ENCODE peak calls at places on chromosomes 6 and 20, in ten cellular contexts. Q, O, N, V, H, K, T, L, J and Y are unnamed samples.
A peak's percentile ranks its signal among the peaks of the same experiment; 100 is the strongest.

GRCh38 chr6:36443951-36444428 is 1.2 kb downstream of the KCTD20 start:
- DNase-seq in Q (no peak), O (no peak), N (peak; percentile 22), V (peak; percentile 33), H (no peak), K (peak; percentile 42), T (peak; percentile 15), L (no peak), J (peak; percentile 44), Y (peak; percentile 44)

GRCh38 chr20:59037386-59037785 is 5.2 kb downstream of the PRELID3B start:
- DNase-seq in Q (no peak), O (no peak), N (no peak), V (no peak), H (no peak), K (no peak), T (no peak), L (no peak), J (no peak), Y (no peak)

GRCh38 chr6:56541736-56542366 is 100.8 kb downstream of the DST start:
- DNase-seq in Q (no peak), O (no peak), N (no peak), V (no peak), H (no peak), K (peak; percentile 50), T (no peak), L (no peak), J (no peak), Y (peak; percentile 43)

GRCh38 chr20:62795023-62795761 is 1.1 kb upstream of the MRGBP start:
- DNase-seq in Q (no peak), O (peak; percentile 34), N (peak; percentile 68), V (peak; percentile 63), H (no peak), K (peak; percentile 68), T (peak; percentile 48), L (peak; percentile 56), J (peak; percentile 76), Y (peak; percentile 88)

GRCh38 chr20:51028616-51029263 is 5.8 kb upstream of the KCNG1 start:
- DNase-seq in Q (no peak), O (no peak), N (no peak), V (no peak), H (no peak), K (no peak), T (no peak), L (no peak), J (no peak), Y (no peak)

GRCh38 chr6:130836071-130836670 is 9.0 kb downstream of the SMLR1 start:
- DNase-seq in Q (no peak), O (no peak), N (no peak), V (no peak), H (no peak), K (no peak), T (no peak), L (no peak), J (no peak), Y (no peak)

GRCh38 chr6:166583230-166583629 is 3.2 kb downstream of the RAMACL start:
- DNase-seq in Q (no peak), O (no peak), N (no peak), V (no peak), H (no peak), K (no peak), T (no peak), L (no peak), J (no peak), Y (no peak)

GRCh38 chr20:561437-562231 is 18.0 kb upstream of the CSNK2A1 start:
- DNase-seq in Q (peak; percentile 32), O (peak; percentile 59), N (peak; percentile 41), V (peak; percentile 58), H (peak; percentile 39), K (peak; percentile 83), T (peak; percentile 65), L (peak; percentile 68), J (peak; percentile 79), Y (peak; percentile 77)

GRCh38 chr6:157689875-157690274 is 133.2 kb upstream of the SNX9 start:
- DNase-seq in Q (no peak), O (no peak), N (no peak), V (no peak), H (no peak), K (no peak), T (no peak), L (no peak), J (no peak), Y (no peak)

GRCh38 chr6:123007885-123008284 is 11.8 kb downstream of the CLVS2 start:
- DNase-seq in Q (no peak), O (no peak), N (no peak), V (no peak), H (no peak), K (peak; percentile 59), T (no peak), L (no peak), J (no peak), Y (no peak)

GRCh38 chr6:167141667-167142432 is 15.9 kb downstream of the GPR31 start:
- DNase-seq in Q (no peak), O (no peak), N (peak; percentile 36), V (peak; percentile 31), H (peak; percentile 15), K (peak; percentile 9), T (no peak), L (peak; percentile 59), J (peak; percentile 70), Y (peak; percentile 70)

GRCh38 chr6:139060332-139060731 is 31.8 kb downstream of the ABRACL start:
- DNase-seq in Q (peak; percentile 66), O (peak; percentile 93), N (no peak), V (peak; percentile 59), H (no peak), K (no peak), T (peak; percentile 86), L (no peak), J (no peak), Y (no peak)

GRCh38 chr6:14747881-14748520 is 497.9 kb upstream of the JARID2 start:
- DNase-seq in Q (no peak), O (peak; percentile 94), N (no peak), V (no peak), H (no peak), K (no peak), T (peak; percentile 43), L (no peak), J (no peak), Y (no peak)

GRCh38 chr6:76609160-76609559 is 536.7 kb upstream of the IMPG1 start:
- DNase-seq in Q (no peak), O (no peak), N (no peak), V (no peak), H (no peak), K (no peak), T (no peak), L (no peak), J (no peak), Y (no peak)

GRCh38 chr20:47392015-47392720 is 35.7 kb upstream of the ZMYND8 start:
- DNase-seq in Q (peak; percentile 85), O (peak; percentile 89), N (no peak), V (peak; percentile 97), H (no peak), K (no peak), T (peak; percentile 91), L (peak; percentile 62), J (no peak), Y (no peak)

GRCh38 chr6:42316390-42316970 is 98.8 kb upstream of the MRPS10 start:
- DNase-seq in Q (no peak), O (peak; percentile 62), N (no peak), V (peak; percentile 83), H (no peak), K (no peak), T (peak; percentile 73), L (no peak), J (no peak), Y (no peak)

GRCh38 chr6:35056952-35057351 is 84.2 kb downstream of the TCP11 start:
- DNase-seq in Q (no peak), O (no peak), N (no peak), V (no peak), H (no peak), K (no peak), T (no peak), L (no peak), J (no peak), Y (no peak)

GRCh38 chr6:131727868-131728267 is 17.1 kb upstream of the CTAGE9 start:
- DNase-seq in Q (no peak), O (no peak), N (no peak), V (no peak), H (no peak), K (no peak), T (no peak), L (no peak), J (no peak), Y (no peak)

GRCh38 chr6:107641500-107641931 is 151.6 kb downstream of the SOBP start:
- DNase-seq in Q (no peak), O (no peak), N (no peak), V (no peak), H (no peak), K (peak; percentile 88), T (no peak), L (peak; percentile 86), J (no peak), Y (no peak)

GRCh38 chr20:6994452-6994851 is 227.0 kb downstream of the BMP2 start:
- DNase-seq in Q (no peak), O (peak; percentile 40), N (no peak), V (peak; percentile 43), H (peak; percentile 6), K (no peak), T (peak; percentile 50), L (no peak), J (no peak), Y (no peak)

GRCh38 chr20:57400821-57401564 is 9.8 kb downstream of the RBM38 start:
- DNase-seq in Q (no peak), O (no peak), N (no peak), V (no peak), H (no peak), K (no peak), T (no peak), L (peak; percentile 21), J (no peak), Y (no peak)

GRCh38 chr6:3825331-3825831 is 23.8 kb upstream of the FAM50B start:
- DNase-seq in Q (no peak), O (peak; percentile 56), N (no peak), V (peak; percentile 85), H (peak; percentile 65), K (peak; percentile 78), T (peak; percentile 42), L (peak; percentile 64), J (no peak), Y (no peak)

GRCh38 chr6:33320315-33321181 is 3.0 kb upstream of the ZBTB22 start:
- DNase-seq in Q (no peak), O (peak; percentile 28), N (no peak), V (peak; percentile 74), H (no peak), K (no peak), T (peak; percentile 94), L (peak; percentile 75), J (no peak), Y (no peak)

GRCh38 chr6:53998293-53998692 is 113.0 kb upstream of the MLIP start:
- DNase-seq in Q (no peak), O (no peak), N (no peak), V (no peak), H (no peak), K (no peak), T (no peak), L (no peak), J (no peak), Y (no peak)

GRCh38 chr6:160930547-160931377 is 60.8 kb upstream of the MAP3K4 start:
- DNase-seq in Q (peak; percentile 59), O (peak; percentile 95), N (peak; percentile 58), V (peak; percentile 44), H (peak; percentile 65), K (peak; percentile 72), T (peak; percentile 82), L (peak; percentile 72), J (peak; percentile 81), Y (peak; percentile 90)

GRCh38 chr6:137874204-137875001 is 7.3 kb downstream of the TNFAIP3 start:
- DNase-seq in Q (no peak), O (no peak), N (no peak), V (no peak), H (no peak), K (no peak), T (no peak), L (no peak), J (no peak), Y (no peak)